ENCODE peak calls at places on chromosomes 4 and X, in six cellular contexts. K is ascending aorta; Q is mesenchymal stem cell; M is GM23248; N is CD8-positive, alpha-beta T cell; A is breast epithelium. U is an unnamed sample.

GRCh38 chr4:47668810-47669408 is 169.0 kb downstream of the CORIN start:
- DNase-seq in Q (peak; percentile 52), M (peak; percentile 66), A (no peak), N (no peak), K (no peak), U (no peak)

GRCh38 chr4:174314770-174315169 is 31.1 kb downstream of the CEP44 start:
- DNase-seq in N (no peak), K (no peak), Q (peak; percentile 85), M (peak; percentile 74), A (no peak), U (no peak)

GRCh38 chrX:100477949-100478348 is 67.9 kb upstream of the PCDH19 start:
- DNase-seq in M (no peak), Q (no peak), A (no peak), K (no peak), N (no peak), U (no peak)

GRCh38 chrX:19750028-19750786 is 137.2 kb downstream of the SH3KBP1 start:
- DNase-seq in Q (peak; percentile 29), M (peak; percentile 7), K (no peak), A (no peak), N (no peak), U (no peak)

GRCh38 chr4:98290511-98290910 is 29.3 kb downstream of the RAP1GDS1 start:
- DNase-seq in M (peak; percentile 58), A (no peak), N (no peak), Q (peak; percentile 30), K (no peak), U (no peak)

GRCh38 chr4:32140636-32141035 is 1420.5 kb downstream of the PCDH7 start:
- DNase-seq in K (no peak), A (no peak), N (no peak), M (no peak), Q (peak; percentile 76), U (no peak)

GRCh38 chr4:32485976-32486375 is 1765.8 kb downstream of the PCDH7 start:
- DNase-seq in A (no peak), M (no peak), N (no peak), Q (no peak), K (no peak), U (no peak)

GRCh38 chr4:5700459-5700858 is 7.9 kb downstream of the EVC2 start:
- DNase-seq in K (no peak), A (no peak), N (no peak), Q (no peak), M (no peak), U (no peak)

GRCh38 chr4:108360857-108361820 is 192.4 kb upstream of the LEF1 start:
- DNase-seq in Q (peak; percentile 86), A (peak; percentile 27), N (no peak), K (no peak), M (peak; percentile 81), U (no peak)

GRCh38 chr4:13616597-13616996 is 10.9 kb downstream of the BOD1L1 start:
- DNase-seq in M (no peak), N (no peak), A (no peak), K (no peak), Q (no peak), U (no peak)

GRCh38 chrX:39779952-39780783 is 317.6 kb downstream of the BCOR start:
- DNase-seq in M (no peak), Q (no peak), N (no peak), K (no peak), A (no peak), U (no peak)

GRCh38 chrX:131977619-131978018 is 45.5 kb upstream of the STK26 start:
- DNase-seq in M (peak; percentile 6), A (no peak), N (no peak), Q (peak; percentile 71), K (no peak), U (no peak)

GRCh38 chr4:137981277-137981676 is 260.9 kb downstream of the SLC7A11 start:
- DNase-seq in K (no peak), N (no peak), M (peak; percentile 65), Q (peak; percentile 37), A (no peak), U (no peak)

GRCh38 chrX:139851730-139852129 is 81.1 kb downstream of the ATP11C start:
- DNase-seq in N (no peak), Q (no peak), M (peak; percentile 41), A (no peak), K (no peak), U (no peak)

GRCh38 chr4:532588-533317 is 33.7 kb downstream of the PIGG start:
- DNase-seq in N (no peak), M (peak; percentile 20), A (peak; percentile 4), Q (no peak), K (no peak), U (no peak)

GRCh38 chr4:17128268-17128667 is 229.8 kb upstream of the LDB2 start:
- DNase-seq in A (no peak), Q (no peak), M (peak; percentile 63), N (no peak), K (no peak), U (no peak)

GRCh38 chr4:37805091-37805490 is 21.4 kb upstream of the PGM2 start:
- DNase-seq in Q (no peak), N (no peak), A (no peak), M (no peak), K (no peak), U (no peak)

GRCh38 chr4:85824166-85824945 is 349.4 kb downstream of the ARHGAP24 start:
- DNase-seq in K (no peak), N (no peak), M (peak; percentile 47), A (no peak), Q (no peak), U (no peak)
- H3K27ac ChIP-seq in K (no peak overlapping the region), N (no peak overlapping the region), M (peak overlapping the region; percentile 64), A (no peak overlapping the region), Q (no peak overlapping the region), U (no peak overlapping the region)

GRCh38 chr4:19752600-19752999 is 499.1 kb upstream of the SLIT2 start:
- DNase-seq in N (no peak), A (no peak), M (no peak), Q (no peak), K (no peak), U (no peak)
- H3K9me3 ChIP-seq in N (no peaks in the 10 kb centered on the region), A (no peaks in the 10 kb centered on the region), M (no peaks in the 10 kb centered on the region), Q (no peaks in the 10 kb centered on the region), K (no peaks in the 10 kb centered on the region), U (no peaks in the 10 kb centered on the region)

GRCh38 chr4:140305053-140305452 is 68.4 kb upstream of the SCOC start:
- DNase-seq in Q (no peak), K (no peak), A (no peak), M (no peak), N (no peak), U (no peak)

GRCh38 chr4:140296871-140297570 is 76.4 kb upstream of the SCOC start:
- DNase-seq in K (no peak), M (peak; percentile 71), A (no peak), Q (peak; percentile 28), N (no peak), U (no peak)

GRCh38 chr4:140298001-140298400 is 75.4 kb upstream of the SCOC start:
- DNase-seq in K (no peak), Q (no peak), M (no peak), A (no peak), N (no peak), U (no peak)

GRCh38 chr4:140300271-140300970 is 73.0 kb upstream of the SCOC start:
- DNase-seq in M (peak; percentile 87), N (no peak), K (no peak), A (peak; percentile 19), Q (peak; percentile 69), U (no peak)

DNA sequence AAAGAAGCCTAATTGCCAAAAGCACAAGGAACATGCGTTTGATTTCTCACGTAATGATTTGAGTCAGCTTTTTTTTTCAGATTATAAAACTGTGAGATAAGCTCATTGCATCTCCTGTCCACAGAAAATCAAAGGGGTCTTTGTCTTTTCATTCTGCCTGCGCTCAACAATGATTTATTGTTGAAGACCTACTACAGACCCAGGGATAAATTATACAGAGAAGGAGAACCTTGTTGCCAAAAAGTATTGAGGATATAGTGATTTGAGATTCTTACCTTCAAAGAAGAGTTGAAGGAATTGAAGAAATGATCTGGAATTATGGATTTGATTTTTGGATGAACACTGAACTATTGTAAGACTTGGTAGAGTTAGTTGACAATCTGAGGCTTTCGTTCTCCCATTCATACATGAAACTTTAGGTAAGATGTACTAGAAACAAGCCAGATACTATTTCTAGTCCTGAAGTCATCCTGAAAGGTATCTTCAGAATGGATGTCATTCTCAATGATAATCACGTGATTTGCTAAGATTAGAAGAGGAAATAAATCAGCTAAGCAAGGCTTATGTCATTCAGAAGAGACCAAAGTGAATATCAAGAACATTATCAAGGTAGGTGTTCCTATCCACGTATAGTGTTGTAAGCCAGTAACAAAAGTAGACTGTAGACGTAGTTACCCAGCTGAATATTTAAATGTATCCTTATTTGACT is 71.1 kb upstream of the SCOC start:
- DNase-seq in K (no peak), M (no peak), Q (no peak), N (no peak), A (no peak), U (no peak)
- H3K27ac ChIP-seq in K (no peak overlapping the region), M (no peak overlapping the region), Q (no peak overlapping the region), N (no peak overlapping the region), A (no peak overlapping the region), U (no peak overlapping the region)

GRCh38 chr4:20172070-20172760 is 79.5 kb upstream of the SLIT2 start:
- DNase-seq in K (no peak), N (no peak), M (peak; percentile 46), A (no peak), Q (no peak), U (no peak)
- H3K9me3 ChIP-seq in K (no peaks in the 10 kb centered on the region), N (no peaks in the 10 kb centered on the region), M (no peaks in the 10 kb centered on the region), A (no peaks in the 10 kb centered on the region), Q (peaks cover 11% of the 10 kb centered on the region), U (no peaks in the 10 kb centered on the region)

GRCh38 chr4:83178029-83178428 is 63.5 kb upstream of the PLAC8 start:
- DNase-seq in N (no peak), Q (no peak), K (no peak), A (no peak), M (no peak), U (no peak)
- H3K27ac ChIP-seq in N (no peak overlapping the region), Q (no peak overlapping the region), K (no peak overlapping the region), A (no peak overlapping the region), M (no peak overlapping the region), U (no peak overlapping the region)

DNA sequence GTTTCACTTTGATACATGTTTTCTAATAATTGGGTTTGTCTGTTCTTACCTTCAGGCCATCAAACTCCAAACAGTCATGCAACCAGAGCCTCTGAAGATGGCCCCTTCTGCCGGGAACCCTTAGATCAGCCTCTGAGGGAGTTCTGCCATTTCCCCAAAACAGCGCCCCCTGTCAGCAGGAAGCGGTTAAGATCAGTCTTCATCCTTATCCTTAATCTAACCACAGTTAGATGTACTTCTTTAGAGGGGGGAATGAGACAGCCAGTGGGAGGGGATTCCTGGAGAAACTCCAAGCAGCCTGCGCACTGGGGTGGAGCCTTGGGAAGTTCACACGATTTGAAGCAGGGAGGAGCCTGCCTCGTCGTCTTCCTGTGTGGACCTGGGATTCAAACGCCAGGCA is 185.4 kb downstream of the INPP4B start:
- DNase-seq in N (no peak), K (no peak), Q (no peak), M (no peak), A (no peak), U (no peak)
- H3K9me3 ChIP-seq in N (peaks cover 28% of the 10 kb centered on the region), K (peaks cover 18% of the 10 kb centered on the region), Q (peaks cover 45% of the 10 kb centered on the region), M (peaks cover 10% of the 10 kb centered on the region), A (peaks cover 27% of the 10 kb centered on the region), U (peaks cover 54% of the 10 kb centered on the region)

GRCh38 chr4:135277116-135277979 is 1075.8 kb upstream of the PABPC4L start:
- DNase-seq in Q (peak; percentile 19), K (no peak), A (no peak), N (no peak), M (no peak), U (no peak)
- H3K27ac ChIP-seq in Q (peak overlapping the region; percentile 61), K (no peak overlapping the region), A (no peak overlapping the region), N (no peak overlapping the region), M (no peak overlapping the region), U (no peak overlapping the region)

U was measured in CD4-positive, alpha-beta T cell.